ENCODE peak calls at places on chromosome 7, in four cellular contexts. B is DND-41, R is brain microvascular endothelial cell, K is RWPE1. G is an unnamed sample.

GRCh38 chr7:51011710-51012350 is 229.1 kb upstream of the GRB10 start:
- DNase-seq in B (no peak), R (no peak), K (no peak), G (peak)

GRCh38 chr7:5284304-5285281 is 1.9 kb downstream of the SLC29A4 start:
- DNase-seq in B (no peak), R (no peak), K (no peak), G (no peak)

GRCh38 chr7:77983973-77984372 is 185.4 kb downstream of the PHTF2 start:
- DNase-seq in B (no peak), R (no peak), K (no peak), G (no peak)

GRCh38 chr7:139768249-139768824 is 9.5 kb downstream of the HIPK2 start:
- DNase-seq in B (no peak), R (no peak), K (no peak), G (no peak)

GRCh38 chr7:143979359-143979758 is 20.8 kb upstream of the OR6B1 start:
- DNase-seq in B (no peak), R (peak), K (peak), G (no peak)

GRCh38 chr7:30200591-30200990 is 65.8 kb downstream of the MTURN start:
- DNase-seq in B (no peak), R (no peak), K (no peak), G (no peak)

GRCh38 chr7:877312-878232 is 1.2 kb downstream of the GET4 start:
- DNase-seq in B (peak), R (no peak), K (peak), G (no peak)

GRCh38 chr7:138726288-138726687 is 25.1 kb upstream of the SVOPL start:
- DNase-seq in B (no peak), R (no peak), K (no peak), G (no peak)

GRCh38 chr7:74284781-74285259 is 4.4 kb upstream of the CLIP2 start:
- DNase-seq in B (no peak), R (no peak), K (no peak), G (no peak)

GRCh38 chr7:152202056-152202455 is 176.6 kb downstream of the GALNT11 start:
- DNase-seq in B (no peak), R (no peak), K (peak), G (no peak)

GRCh38 chr7:74032191-74032490 is 4.2 kb downstream of the ELN start:
- DNase-seq in B (no peak), R (no peak), K (peak), G (peak)

GRCh38 chr7:24419070-24419469 is 135.1 kb downstream of the NPY start:
- DNase-seq in B (no peak), R (peak), K (peak), G (no peak)

GRCh38 chr7:71775648-71776047 is 636.5 kb downstream of the CALN1 start:
- DNase-seq in B (no peak), R (no peak), K (no peak), G (no peak)

GRCh38 chr7:25255603-25256320 is 27.5 kb upstream of the NPVF start:
- DNase-seq in B (no peak), R (no peak), K (no peak), G (no peak)

GRCh38 chr7:132321387-132321786 is 254.9 kb downstream of the PLXNA4 start:
- DNase-seq in B (no peak), R (peak), K (no peak), G (no peak)

GRCh38 chr7:74287303-74288033 is 1.7 kb upstream of the CLIP2 start:
- DNase-seq in B (no peak), R (no peak), K (no peak), G (no peak)

GRCh38 chr7:137798073-137798763 is 48.6 kb downstream of the DGKI start:
- DNase-seq in B (no peak), R (no peak), K (no peak), G (no peak)

GRCh38 chr7:93690021-93690420 is 115.5 kb upstream of the CALCR start:
- DNase-seq in B (no peak), R (no peak), K (no peak), G (no peak)

GRCh38 chr7:83613232-83613631 is 35.7 kb downstream of the SEMA3E start:
- DNase-seq in B (no peak), R (no peak), K (no peak), G (no peak)

GRCh38 chr7:93890464-93891068 is at the start of gene TFPI2:
- DNase-seq in B (no peak), R (peak), K (peak), G (no peak)

GRCh38 chr7:32428546-32428945 is 61.6 kb downstream of the LSM5 start:
- DNase-seq in B (no peak), R (no peak), K (no peak), G (no peak)

GRCh38 chr7:140672382-140673062 is at the start of gene ADCK2:
- DNase-seq in B (peak), R (no peak), K (peak), G (no peak)

GRCh38 chr7:37705976-37706375 is 22.4 kb downstream of the GPR141 start:
- DNase-seq in B (no peak), R (no peak), K (no peak), G (no peak)

GRCh38 chr7:158831738-158832091 is 2.4 kb upstream of the ESYT2 start:
- DNase-seq in B (no peak), R (no peak), K (no peak), G (no peak)

GRCh38 chr7:79933144-79933543 is 201.5 kb upstream of the GNAI1 start:
- DNase-seq in B (no peak), R (peak), K (no peak), G (no peak)

GRCh38 chr7:48042216-48042615 is 6.9 kb downstream of the C7orf57 start:
- DNase-seq in B (no peak), R (peak), K (no peak), G (no peak)

GRCh38 chr7:155212301-155213015 is 85.2 kb upstream of the INSIG1 start:
- DNase-seq in B (no peak), R (no peak), K (no peak), G (no peak)

GRCh38 chr7:83861-84632 is 108.3 kb upstream of the FAM20C start:
- DNase-seq in B (no peak), R (no peak), K (no peak), G (peak)

GRCh38 chr7:84085147-84085546 is 109.4 kb downstream of the SEMA3A start:
- DNase-seq in B (no peak), R (peak), K (peak), G (no peak)

GRCh38 chr7:115198143-115198542 is 276.2 kb downstream of the MDFIC start:
- DNase-seq in B (no peak), R (peak), K (no peak), G (no peak)

GRCh38 chr7:85972504-85973141 is 671.1 kb upstream of the GRM3 start:
- DNase-seq in B (no peak), R (no peak), K (no peak), G (no peak)

GRCh38 chr7:42939457-42940240 is 7.5 kb downstream of the MRPL32 start:
- DNase-seq in B (no peak), R (no peak), K (no peak), G (no peak)

GRCh38 chr7:124779194-124779593 is 13.6 kb upstream of the GPR37 start:
- DNase-seq in B (no peak), R (no peak), K (no peak), G (no peak)

GRCh38 chr7:121960678-121961461 is 87.9 kb downstream of the PTPRZ1 start:
- DNase-seq in B (no peak), R (peak), K (peak), G (no peak)

GRCh38 chr7:74401137-74401859 is 52.4 kb upstream of the GTF2IRD1 start:
- DNase-seq in B (peak), R (peak), K (peak), G (peak)

GRCh38 chr7:141686670-141687069 is 15.3 kb downstream of the DENND11 start:
- DNase-seq in B (no peak), R (no peak), K (no peak), G (no peak)

DNA sequence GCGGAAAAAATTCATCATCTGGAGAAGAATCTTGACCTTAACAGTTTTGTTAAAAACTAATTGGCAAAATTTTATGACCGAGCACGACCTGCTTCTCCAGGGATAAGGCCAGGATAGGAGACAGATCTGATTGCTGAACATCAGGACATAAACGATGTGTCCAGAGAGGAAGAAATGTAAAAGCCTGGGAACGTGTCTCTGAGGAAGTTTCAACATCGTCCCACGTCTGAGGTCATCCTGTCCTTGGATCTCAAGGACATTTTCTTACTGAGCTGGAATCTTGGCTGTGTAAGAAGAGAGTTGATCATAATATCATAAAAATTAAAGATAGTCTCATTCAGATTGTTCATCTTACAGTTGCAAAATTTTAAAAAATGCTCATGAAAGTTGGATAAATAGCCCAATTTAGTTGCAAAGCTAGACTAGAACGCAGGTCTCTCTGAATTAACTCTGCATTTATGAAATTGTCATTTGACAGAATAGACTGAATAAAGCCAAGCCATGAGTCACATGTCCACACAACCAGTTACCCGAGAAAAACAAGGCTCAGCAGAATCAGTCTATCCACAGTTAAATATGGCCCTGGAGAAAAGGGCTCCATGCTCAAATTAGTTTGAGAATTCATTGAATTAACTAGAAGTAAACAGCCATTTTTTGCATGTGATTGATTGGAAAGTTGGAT is 120.0 kb upstream of the EGFR start:
- DNase-seq in B (no peak), R (no peak), K (no peak), G (no peak)
- H3K27ac ChIP-seq in B (no peak), R (no peak), K (no peak), G (no peak)

DNA sequence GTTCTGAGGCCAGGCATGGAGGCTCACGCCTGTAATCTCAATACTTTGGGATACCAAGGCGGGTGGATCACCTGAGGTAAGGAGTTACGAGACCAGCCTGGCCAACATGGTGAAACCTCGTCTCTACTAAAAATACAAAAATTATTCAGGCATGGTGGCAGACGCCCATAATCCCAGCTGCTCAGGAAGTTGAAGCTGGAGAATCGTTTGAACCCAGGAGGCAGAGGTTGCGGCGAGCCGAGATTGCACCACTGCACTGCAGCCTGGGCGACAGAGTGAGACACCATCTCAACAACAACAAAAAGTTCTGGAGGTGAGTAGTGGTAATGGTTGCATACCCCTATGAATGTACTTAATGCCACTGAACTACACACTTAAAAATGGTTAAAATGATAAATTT is 60.3 kb upstream of the SP4 start:
- DNase-seq in B (no peak), R (no peak), K (no peak), G (no peak)
- H3K27ac ChIP-seq in B (no peak), R (no peak), K (no peak), G (no peak)

DNA sequence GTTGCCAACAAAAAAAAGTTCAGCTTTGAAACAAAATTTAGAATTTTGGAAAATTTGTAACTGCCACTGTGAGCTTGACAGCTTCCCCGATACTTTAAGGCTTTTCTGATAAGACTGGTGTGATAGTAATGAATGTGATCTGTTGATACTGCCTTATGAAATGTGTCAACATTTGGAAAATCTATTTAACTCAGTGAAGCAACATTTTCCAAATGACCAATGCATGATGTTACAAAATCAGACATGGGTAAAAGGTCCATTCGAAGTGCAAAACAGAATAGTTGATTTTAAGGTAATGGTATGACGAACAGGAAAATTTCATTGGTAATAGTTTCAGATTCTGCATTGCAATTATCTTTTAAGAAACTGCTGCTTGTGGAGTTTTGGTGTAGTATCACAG is 175.4 kb downstream of the SEM1 start:
- DNase-seq in B (no peak), R (no peak), K (no peak), G (no peak)
- H3K27ac ChIP-seq in B (no peak), R (no peak), K (no peak), G (no peak)

GRCh38 chr7:130886438-130887135 is 152.6 kb upstream of the KLF14 start:
- DNase-seq in B (no peak), R (no peak), K (no peak), G (no peak)
- H3K27ac ChIP-seq in B (no peak), R (peak), K (peak), G (peak)

GRCh38 chr7:36117201-36117840 is 35.7 kb upstream of the EEPD1 start:
- DNase-seq in B (no peak), R (no peak), K (no peak), G (no peak)
- H3K27ac ChIP-seq in B (no peak), R (peak), K (peak), G (peak)

DNA sequence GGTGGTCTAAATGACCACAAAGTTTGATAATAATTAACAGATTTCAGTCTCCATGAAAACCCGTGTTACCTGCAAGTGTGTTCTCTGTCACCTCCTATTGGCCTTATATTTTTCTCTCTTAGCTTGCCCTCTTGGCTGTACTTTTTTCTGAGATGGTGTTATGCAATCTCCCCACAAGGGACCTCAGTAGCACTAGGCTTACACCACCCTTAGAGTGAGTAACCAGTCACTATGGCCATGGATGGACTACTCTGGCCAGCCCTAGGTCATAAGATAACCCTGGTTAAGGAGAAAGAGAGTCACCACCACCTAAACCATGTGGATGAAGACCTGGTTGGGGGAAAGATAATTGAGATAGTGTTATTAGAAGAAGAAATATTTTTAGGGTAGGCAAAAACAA is 76.8 kb downstream of the NPSR1 start:
- DNase-seq in B (no peak), R (no peak), K (no peak), G (no peak)
- H3K27ac ChIP-seq in B (no peak), R (no peak), K (no peak), G (no peak)

GRCh38 chr7:90210925-90211324 is 615 bp upstream of the STEAP2 start:
- DNase-seq in B (no peak), R (no peak), K (no peak), G (no peak)
- H3K27ac ChIP-seq in B (no peak), R (no peak), K (no peak), G (peak)

DNA sequence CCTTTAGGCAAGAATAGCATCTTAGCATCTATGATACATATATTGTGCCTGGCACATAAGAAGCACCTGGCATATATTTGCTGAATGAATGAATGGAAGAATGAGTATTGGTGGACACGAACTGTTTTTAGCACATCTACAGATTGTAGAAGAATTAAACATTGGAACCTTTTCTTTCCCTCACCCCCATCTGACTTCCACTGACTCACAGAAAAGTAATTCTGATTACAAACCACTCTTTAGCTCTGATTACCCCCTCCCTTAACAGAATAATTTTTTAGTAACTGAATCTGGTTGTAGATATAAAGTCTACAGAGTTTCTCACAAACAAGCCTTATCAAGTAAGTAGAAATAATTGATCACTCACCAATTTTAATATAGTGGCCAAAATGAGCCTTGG is 31.9 kb downstream of the SLC26A4 start:
- DNase-seq in B (no peak), R (no peak), K (no peak), G (no peak)
- H3K27ac ChIP-seq in B (no peak), R (peak), K (no peak), G (no peak)

GRCh38 chr7:96305915-96306314 is 16.0 kb downstream of the SLC25A13 start:
- DNase-seq in B (no peak), R (no peak), K (no peak), G (no peak)

GRCh38 chr7:96304573-96304972 is 17.3 kb downstream of the SLC25A13 start:
- DNase-seq in B (no peak), R (no peak), K (peak), G (no peak)

GRCh38 chr7:96306385-96307125 is 15.3 kb downstream of the SLC25A13 start:
- DNase-seq in B (no peak), R (no peak), K (no peak), G (no peak)

GRCh38 chr7:96303105-96303685 is 18.7 kb downstream of the SLC25A13 start:
- DNase-seq in B (no peak), R (peak), K (peak), G (no peak)

GRCh38 chr7:96303686-96304443 is 18.0 kb downstream of the SLC25A13 start:
- DNase-seq in B (no peak), R (peak), K (no peak), G (no peak)
- H3K27ac ChIP-seq in B (no peak), R (peak), K (no peak), G (no peak)

GRCh38 chr7:4265676-4266075 is 416.4 kb upstream of the FOXK1 start:
- DNase-seq in B (no peak), R (no peak), K (no peak), G (no peak)
- H3K27ac ChIP-seq in B (no peak), R (no peak), K (no peak), G (no peak)